ENCODE peak calls at places on chromosomes 4 and X, in six cellular contexts. One of them, this sample, is unnamed.

GRCh38 chr4:44632733-44633132 is 18.7 kb downstream of the YIPF7 start:
- DNase-seq in H1: no peak
- DNase-seq in GM12891: no peak
- DNase-seq in GM12878: no peak
- DNase-seq in K562: no peak
- DNase-seq in HepG2: no peak
- DNase-seq in this sample: no peak

GRCh38 chrX:100649550-100650356 is 5.8 kb downstream of the SRPX2 start:
- DNase-seq in H1: no peak
- DNase-seq in HepG2: peak
- DNase-seq in GM12891: no peak
- DNase-seq in K562: no peak
- DNase-seq in GM12878: no peak
- DNase-seq in this sample: no peak

GRCh38 chrX:124441971-124442370 is 95.6 kb downstream of the SH2D1A start:
- DNase-seq in K562: no peak
- DNase-seq in GM12891: no peak
- DNase-seq in GM12878: no peak
- DNase-seq in HepG2: no peak
- DNase-seq in H1: no peak
- DNase-seq in this sample: no peak

GRCh38 chrX:133005038-133005437 is 46.6 kb upstream of the HS6ST2 start:
- DNase-seq in GM12891: no peak
- DNase-seq in K562: peak
- DNase-seq in GM12878: no peak
- DNase-seq in H1: no peak
- DNase-seq in HepG2: peak
- DNase-seq in this sample: no peak

GRCh38 chr4:95267081-95267480 is 281.7 kb downstream of the UNC5C start:
- DNase-seq in HepG2: no peak
- DNase-seq in GM12878: no peak
- DNase-seq in K562: no peak
- DNase-seq in GM12891: no peak
- DNase-seq in H1: no peak
- DNase-seq in this sample: no peak

GRCh38 chr4:189785257-189785656 is 155.4 kb upstream of the FRG1 start:
- DNase-seq in GM12878: no peak
- DNase-seq in H1: peak
- DNase-seq in K562: no peak
- DNase-seq in HepG2: no peak
- DNase-seq in GM12891: no peak
- DNase-seq in this sample: no peak

GRCh38 chr4:182449186-182449880 is 206.1 kb downstream of the TENM3 start:
- DNase-seq in GM12878: no peak
- DNase-seq in K562: no peak
- DNase-seq in GM12891: no peak
- DNase-seq in H1: peak
- DNase-seq in HepG2: no peak
- DNase-seq in this sample: no peak

GRCh38 chr4:101655847-101656246 is 134.7 kb upstream of the BANK1 start:
- DNase-seq in HepG2: no peak
- DNase-seq in H1: no peak
- DNase-seq in GM12891: no peak
- DNase-seq in K562: no peak
- DNase-seq in GM12878: no peak
- DNase-seq in this sample: no peak

GRCh38 chr4:152983774-152984411 is 47.8 kb downstream of the FHDC1 start:
- DNase-seq in GM12878: no peak
- DNase-seq in GM12891: no peak
- DNase-seq in HepG2: no peak
- DNase-seq in H1: no peak
- DNase-seq in K562: no peak
- DNase-seq in this sample: no peak

GRCh38 chrX:16196829-16197228 is 29.5 kb downstream of the MAGEB17 start:
- DNase-seq in H1: no peak
- DNase-seq in GM12878: no peak
- DNase-seq in K562: no peak
- DNase-seq in GM12891: no peak
- DNase-seq in HepG2: no peak
- DNase-seq in this sample: no peak

GRCh38 chr4:94451051-94451404 is 714 bp upstream of the PDLIM5 start:
- DNase-seq in K562: no peak
- DNase-seq in H1: no peak
- DNase-seq in GM12878: no peak
- DNase-seq in HepG2: no peak
- DNase-seq in GM12891: no peak
- DNase-seq in this sample: no peak

GRCh38 chr4:34619531-34620109 is 1624.7 kb downstream of the ARAP2 start:
- DNase-seq in K562: no peak
- DNase-seq in GM12891: no peak
- DNase-seq in H1: no peak
- DNase-seq in HepG2: no peak
- DNase-seq in GM12878: no peak
- DNase-seq in this sample: no peak

GRCh38 chrX:87626996-87627395 is 109.4 kb downstream of the KLHL4 start:
- DNase-seq in K562: no peak
- DNase-seq in HepG2: no peak
- DNase-seq in GM12878: no peak
- DNase-seq in GM12891: no peak
- DNase-seq in H1: no peak
- DNase-seq in this sample: no peak

GRCh38 chrX:19888419-19888879 is 1.0 kb upstream of the SH3KBP1 start:
- DNase-seq in K562: peak
- DNase-seq in H1: no peak
- DNase-seq in GM12878: no peak
- DNase-seq in HepG2: peak
- DNase-seq in GM12891: no peak
- DNase-seq in this sample: no peak

GRCh38 chr4:102663073-102663472 is 97.7 kb downstream of the MANBA start:
- DNase-seq in K562: no peak
- DNase-seq in H1: no peak
- DNase-seq in HepG2: no peak
- DNase-seq in GM12891: no peak
- DNase-seq in GM12878: no peak
- DNase-seq in this sample: no peak

GRCh38 chr4:123125477-123125876 is 203.1 kb upstream of the NUDT6 start:
- DNase-seq in GM12878: no peak
- DNase-seq in H1: no peak
- DNase-seq in HepG2: no peak
- DNase-seq in GM12891: no peak
- DNase-seq in K562: no peak
- DNase-seq in this sample: no peak

GRCh38 chrX:13432376-13432775 is 112.5 kb upstream of the ATXN3L start:
- DNase-seq in H1: no peak
- DNase-seq in GM12878: no peak
- DNase-seq in K562: no peak
- DNase-seq in GM12891: no peak
- DNase-seq in HepG2: no peak
- DNase-seq in this sample: no peak

DNA sequence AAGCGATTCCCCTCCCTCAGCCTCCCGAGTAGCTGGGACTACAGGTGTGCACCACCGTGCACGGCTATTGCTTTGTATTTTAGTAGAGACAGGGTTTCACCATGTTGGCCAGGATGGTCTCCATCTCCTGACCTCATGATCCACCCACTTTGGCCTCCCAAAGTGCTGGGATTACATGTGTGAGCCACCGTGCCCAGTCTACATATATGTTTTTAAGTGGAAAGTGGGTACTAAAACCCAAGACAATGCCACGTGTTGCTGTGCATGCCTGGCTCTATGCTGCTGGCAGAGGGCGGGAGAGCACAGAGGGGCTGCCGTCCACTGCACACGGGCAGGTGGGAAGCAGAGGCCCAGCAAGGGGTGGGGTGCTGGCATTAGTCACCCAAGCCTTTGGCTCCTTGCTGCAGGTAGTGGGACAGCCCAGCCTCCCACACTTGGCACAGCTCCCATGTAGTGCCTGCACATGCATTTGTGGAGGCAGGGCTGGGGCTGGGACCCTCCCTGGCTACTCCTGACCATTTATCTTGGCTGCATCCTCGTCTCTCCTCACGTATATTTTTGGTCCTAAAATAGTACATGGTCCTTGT is 3.5 kb downstream of the EMD start:
- DNase-seq in GM12891: no peak
- DNase-seq in H1: no peak
- DNase-seq in HepG2: no peak
- DNase-seq in GM12878: no peak
- DNase-seq in K562: no peak
- DNase-seq in this sample: no peak
- TF ChIP-seq POLR2A in GM12891: no peak
- TF ChIP-seq POLR2A in H1: no peak
- TF ChIP-seq POLR2A in HepG2: no peak
- TF ChIP-seq POLR2A in GM12878: peak
- TF ChIP-seq POLR2A in K562: peak
- TF ChIP-seq POLR2A in this sample: peak

GRCh38 chrX:149073464-149073863 is 431.6 kb downstream of the IDS start:
- DNase-seq in K562: no peak
- DNase-seq in GM12878: no peak
- DNase-seq in H1: no peak
- DNase-seq in GM12891: no peak
- DNase-seq in HepG2: no peak
- DNase-seq in this sample: no peak
- TF ChIP-seq TAF1 in K562: no peak
- TF ChIP-seq TAF1 in GM12878: no peak
- TF ChIP-seq TAF1 in H1: no peak
- TF ChIP-seq TAF1 in GM12891: no peak
- TF ChIP-seq TAF1 in HepG2: no peak
- TF ChIP-seq TAF1 in this sample: no peak

GRCh38 chr4:155413451-155413850 is 36.7 kb upstream of the MAP9 start:
- DNase-seq in H1: no peak
- DNase-seq in GM12878: no peak
- DNase-seq in HepG2: no peak
- DNase-seq in GM12891: no peak
- DNase-seq in K562: no peak
- DNase-seq in this sample: no peak

GRCh38 chr4:155415662-155416061 is 38.9 kb upstream of the MAP9 start:
- DNase-seq in K562: no peak
- DNase-seq in GM12891: no peak
- DNase-seq in HepG2: no peak
- DNase-seq in H1: no peak
- DNase-seq in GM12878: no peak
- DNase-seq in this sample: no peak

GRCh38 chr4:155407480-155407879 is 30.7 kb upstream of the MAP9 start:
- DNase-seq in GM12878: no peak
- DNase-seq in HepG2: no peak
- DNase-seq in GM12891: no peak
- DNase-seq in K562: no peak
- DNase-seq in H1: no peak
- DNase-seq in this sample: no peak

GRCh38 chr4:155408796-155409195 is 32.0 kb upstream of the MAP9 start:
- DNase-seq in K562: no peak
- DNase-seq in H1: no peak
- DNase-seq in GM12878: no peak
- DNase-seq in GM12891: no peak
- DNase-seq in HepG2: no peak
- DNase-seq in this sample: no peak

DNA sequence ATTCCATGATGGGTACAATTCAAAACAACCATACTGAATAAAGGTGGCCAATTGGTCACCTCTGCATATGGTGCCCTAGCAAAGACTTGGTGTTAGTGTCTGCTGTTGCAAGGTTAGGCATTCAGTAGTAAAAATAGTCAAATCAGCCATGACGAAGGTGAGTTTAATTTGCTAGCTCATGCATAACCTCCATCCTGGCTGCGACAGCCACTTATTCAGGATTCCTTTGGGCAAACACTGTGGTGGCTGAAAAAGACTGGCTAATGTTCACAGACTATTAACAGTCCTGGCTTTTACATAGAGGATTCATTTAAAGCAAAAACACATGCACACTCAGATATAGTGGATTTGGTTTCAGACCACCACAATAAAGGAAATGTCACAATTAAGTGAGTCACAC is 34.8 kb upstream of the MAP9 start:
- DNase-seq in GM12891: no peak
- DNase-seq in H1: no peak
- DNase-seq in GM12878: no peak
- DNase-seq in HepG2: no peak
- DNase-seq in K562: no peak
- DNase-seq in this sample: no peak
- TF ChIP-seq POLR2AphosphoS5 in GM12891: no peak
- TF ChIP-seq POLR2AphosphoS5 in H1: no peak
- TF ChIP-seq POLR2AphosphoS5 in GM12878: no peak
- TF ChIP-seq POLR2AphosphoS5 in HepG2: no peak
- TF ChIP-seq POLR2AphosphoS5 in K562: no peak
- TF ChIP-seq POLR2AphosphoS5 in this sample: no peak

GRCh38 chrX:149522914-149523313 is 17.8 kb upstream of the IDS start:
- DNase-seq in GM12878: no peak
- DNase-seq in H1: no peak
- DNase-seq in GM12891: no peak
- DNase-seq in HepG2: peak
- DNase-seq in K562: no peak
- DNase-seq in this sample: no peak
- TF ChIP-seq POLR2A in GM12878: no peak
- TF ChIP-seq POLR2A in H1: no peak
- TF ChIP-seq POLR2A in GM12891: no peak
- TF ChIP-seq POLR2A in HepG2: no peak
- TF ChIP-seq POLR2A in K562: no peak
- TF ChIP-seq POLR2A in this sample: no peak

GRCh38 chr4:16237715-16238114 is 11.4 kb upstream of the TAPT1 start:
- DNase-seq in GM12878: no peak
- DNase-seq in GM12891: no peak
- DNase-seq in HepG2: no peak
- DNase-seq in H1: no peak
- DNase-seq in K562: no peak
- DNase-seq in this sample: no peak

GRCh38 chr4:16236402-16237023 is 10.2 kb upstream of the TAPT1 start:
- DNase-seq in K562: no peak
- DNase-seq in GM12878: no peak
- DNase-seq in GM12891: no peak
- DNase-seq in HepG2: no peak
- DNase-seq in H1: no peak
- DNase-seq in this sample: no peak

GRCh38 chr4:16240300-16240699 is 14.0 kb upstream of the TAPT1 start:
- DNase-seq in K562: no peak
- DNase-seq in H1: no peak
- DNase-seq in GM12891: no peak
- DNase-seq in GM12878: no peak
- DNase-seq in HepG2: no peak
- DNase-seq in this sample: no peak

GRCh38 chr4:16239086-16239485 is 12.8 kb upstream of the TAPT1 start:
- DNase-seq in H1: no peak
- DNase-seq in HepG2: no peak
- DNase-seq in GM12891: no peak
- DNase-seq in GM12878: no peak
- DNase-seq in K562: no peak
- DNase-seq in this sample: no peak

DNA sequence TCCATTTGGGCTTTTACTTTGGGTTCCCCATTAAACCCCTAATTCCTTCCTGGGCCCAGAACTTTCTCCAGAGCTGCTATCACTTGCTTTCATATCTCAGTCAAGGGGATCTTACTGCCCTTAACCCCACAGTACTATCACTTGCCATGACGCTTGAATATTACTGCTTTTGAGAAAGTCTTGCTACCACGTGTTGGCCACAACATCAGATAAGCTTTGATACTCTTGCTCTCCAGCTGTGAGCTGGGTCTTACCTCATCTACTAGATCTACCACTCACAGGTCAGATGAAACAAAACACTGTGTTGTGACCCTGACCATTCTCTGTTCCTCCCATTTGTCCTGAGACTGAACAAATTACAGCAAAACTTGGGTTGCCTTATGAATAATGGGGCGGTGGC is 12.0 kb upstream of the TAPT1 start:
- DNase-seq in GM12878: no peak
- DNase-seq in HepG2: no peak
- DNase-seq in K562: no peak
- DNase-seq in GM12891: no peak
- DNase-seq in H1: no peak
- DNase-seq in this sample: no peak
- TF ChIP-seq TAF1 in GM12878: no peak
- TF ChIP-seq TAF1 in HepG2: no peak
- TF ChIP-seq TAF1 in K562: no peak
- TF ChIP-seq TAF1 in GM12891: no peak
- TF ChIP-seq TAF1 in H1: no peak
- TF ChIP-seq TAF1 in this sample: no peak

This sample was measured in GM12892.